ENCODE peak calls at places on chromosome 21, in seven cellular contexts. W is endodermal cell; U is esophagus squamous epithelium; M is PC-3; Y is A549; B is CD4-positive, alpha-beta memory T cell; L is H1. P is an unnamed sample.
A peak's percentile ranks its signal among the peaks of the same experiment; 100 is the strongest.

GRCh38 chr21:15682182-15682895 is 47.4 kb upstream of the USP25 start:
- DNase-seq in W (no peak), U (no peak), M (peak; percentile 80), Y (peak; percentile 20), B (peak; percentile 8), L (no peak), P (no peak)

GRCh38 chr21:38327984-38328383 is 71.2 kb downstream of the KCNJ15 start:
- DNase-seq in W (no peak), U (no peak), M (no peak), Y (no peak), B (no peak), L (no peak), P (no peak)

GRCh38 chr21:26388731-26389231 is 184.3 kb downstream of the CYYR1 start:
- DNase-seq in W (no peak), U (no peak), M (peak; percentile 89), Y (peak; percentile 41), B (no peak), L (no peak), P (no peak)

GRCh38 chr21:44000360-44000759 is 11.7 kb upstream of the TRAPPC10 start:
- DNase-seq in W (no peak), U (no peak), M (no peak), Y (no peak), B (no peak), L (no peak), P (no peak)

GRCh38 chr21:43611598-43612369 is 47.5 kb downstream of the HSF2BP start:
- DNase-seq in W (peak; percentile 88), U (no peak), M (peak; percentile 77), Y (peak; percentile 83), B (no peak), L (peak; percentile 19), P (peak; percentile 54)

GRCh38 chr21:36171741-36172331 is 15.2 kb downstream of the DOP1B start:
- DNase-seq in W (no peak), U (no peak), M (no peak), Y (no peak), B (no peak), L (no peak), P (no peak)

GRCh38 chr21:27423906-27424595 is 457.2 kb upstream of the ADAMTS5 start:
- DNase-seq in W (peak; percentile 51), U (no peak), M (no peak), Y (no peak), B (no peak), L (peak; percentile 73), P (no peak)

GRCh38 chr21:14956826-14957225 is 108.0 kb downstream of the NRIP1 start:
- DNase-seq in W (no peak), U (no peak), M (peak; percentile 87), Y (no peak), B (no peak), L (no peak), P (no peak)

GRCh38 chr21:15028186-15028585 is 36.6 kb downstream of the NRIP1 start:
- DNase-seq in W (no peak), U (no peak), M (no peak), Y (no peak), B (no peak), L (no peak), P (no peak)

GRCh38 chr21:42592156-42592820 is 61.1 kb upstream of the PDE9A start:
- DNase-seq in W (peak; percentile 43), U (no peak), M (no peak), Y (no peak), B (no peak), L (no peak), P (no peak)

GRCh38 chr21:42594616-42595280 is 58.7 kb upstream of the PDE9A start:
- DNase-seq in W (no peak), U (no peak), M (no peak), Y (no peak), B (no peak), L (no peak), P (no peak)

GRCh38 chr21:42591170-42591869 is 62.1 kb upstream of the PDE9A start:
- DNase-seq in W (peak; percentile 22), U (no peak), M (no peak), Y (no peak), B (no peak), L (no peak), P (no peak)

GRCh38 chr21:42593815-42594157 is 59.6 kb upstream of the PDE9A start:
- DNase-seq in W (no peak), U (no peak), M (no peak), Y (no peak), B (no peak), L (no peak), P (no peak)

DNA sequence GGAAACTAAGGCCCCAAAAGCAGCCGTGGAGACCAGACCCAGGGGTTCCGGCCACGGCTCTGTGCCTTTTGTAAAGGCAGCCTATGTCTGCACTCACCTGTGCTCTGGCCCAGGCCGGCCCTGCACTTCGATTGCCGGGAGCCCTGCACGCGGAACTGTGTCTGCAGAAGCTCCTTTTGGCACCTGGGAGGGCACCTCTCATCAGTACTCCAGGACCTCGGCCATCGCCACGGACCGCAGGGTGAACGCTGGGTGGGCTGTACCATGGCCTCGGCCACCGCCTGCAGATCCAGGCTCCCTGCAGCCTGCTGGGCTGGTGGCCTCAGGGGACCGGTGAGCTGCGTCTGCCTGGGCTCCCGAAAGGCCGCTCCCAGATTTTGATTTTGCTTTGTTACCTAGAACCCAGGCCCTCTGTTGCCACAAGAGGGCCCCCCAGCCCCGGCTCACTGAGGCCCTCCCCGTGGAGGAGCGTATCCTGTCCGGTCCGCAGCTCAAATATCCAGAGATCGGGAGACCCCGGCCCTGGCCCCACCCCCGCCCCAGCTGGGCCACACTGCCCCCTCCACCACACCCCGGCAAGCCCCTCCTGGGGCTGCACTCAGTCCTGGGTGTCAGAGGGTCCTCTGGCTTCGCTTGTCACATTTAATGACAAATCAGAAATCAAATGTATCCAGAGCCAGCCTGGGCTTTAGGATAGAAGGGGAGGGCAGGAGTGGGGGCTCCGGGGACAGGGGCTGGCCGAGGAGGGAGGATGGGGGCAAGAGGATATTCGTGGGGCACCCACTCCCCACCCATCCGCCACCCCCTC is 60.2 kb upstream of the PDE9A start:
- DNase-seq in W (peak; percentile 94), U (no peak), M (peak; percentile 77), Y (peak; percentile 42), B (peak; percentile 66), L (peak; percentile 34), P (peak; percentile 61)
- H3K4me3 ChIP-seq in W (no peak overlapping the region), U (peak overlapping the region; percentile 47), M (peak overlapping the region; percentile 51), Y (no peak overlapping the region), B (no peak overlapping the region), L (no peak overlapping the region), P (no peak overlapping the region)

GRCh38 chr21:32132409-32132808 is 146.4 kb downstream of the MIS18A start:
- DNase-seq in W (no peak), U (no peak), M (no peak), Y (no peak), B (no peak), L (no peak), P (no peak)

GRCh38 chr21:32131164-32131563 is 147.7 kb downstream of the MIS18A start:
- DNase-seq in W (no peak), U (no peak), M (no peak), Y (no peak), B (no peak), L (no peak), P (no peak)

GRCh38 chr21:32130031-32130891 is 148.6 kb downstream of the MIS18A start:
- DNase-seq in W (peak; percentile 5), U (no peak), M (no peak), Y (no peak), B (no peak), L (no peak), P (no peak)

GRCh38 chr21:32132911-32133310 is 145.9 kb downstream of the MIS18A start:
- DNase-seq in W (no peak), U (no peak), M (no peak), Y (no peak), B (no peak), L (no peak), P (no peak)

DNA sequence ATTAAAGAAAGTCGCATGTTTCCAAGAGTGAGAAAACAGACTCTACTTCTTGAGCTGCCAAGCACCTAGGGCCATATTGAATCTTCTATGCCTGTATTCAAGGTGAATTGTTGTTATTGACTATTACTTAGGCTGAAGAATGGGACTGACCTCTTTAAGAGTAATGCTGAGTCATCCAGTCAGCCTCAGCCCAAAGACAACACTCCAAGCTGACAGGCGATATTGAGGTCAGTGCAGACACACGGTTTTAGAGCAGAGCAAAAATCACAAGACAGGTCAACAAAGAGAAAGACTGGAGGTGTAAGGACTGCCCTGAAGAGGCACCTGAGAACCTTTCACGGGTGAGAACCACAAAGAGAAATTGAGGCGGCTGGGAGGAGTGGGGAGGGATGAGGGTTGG is 146.9 kb downstream of the MIS18A start:
- DNase-seq in W (no peak), U (no peak), M (peak; percentile 34), Y (peak; percentile 47), B (no peak), L (no peak), P (no peak)
- H3K27ac ChIP-seq in W (no peak overlapping the region), U (no peak overlapping the region), M (no peak overlapping the region), Y (peak overlapping the region; percentile 58), B (no peak overlapping the region), L (no peak overlapping the region), P (no peak overlapping the region)

DNA sequence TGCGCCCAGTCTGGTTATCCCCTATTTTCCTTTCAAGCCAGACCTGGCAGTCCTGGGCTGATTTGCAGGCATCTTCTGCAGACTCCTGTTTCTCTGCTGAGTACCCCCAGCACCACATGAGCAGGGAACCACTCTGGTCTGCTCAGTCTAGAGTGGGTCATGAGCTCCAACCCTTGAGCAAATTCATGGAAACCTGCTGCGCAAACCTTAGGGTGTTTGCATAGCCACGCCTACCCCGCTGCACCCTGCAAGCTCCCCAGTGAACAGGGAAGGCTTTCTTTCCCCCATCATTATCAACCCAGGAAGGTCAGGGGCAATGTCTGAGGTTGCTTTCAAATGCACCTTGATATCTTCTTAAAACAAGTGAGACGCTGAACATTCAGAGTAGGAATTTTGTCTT is 11.0 kb upstream of the KCNE1 start:
- DNase-seq in W (no peak), U (no peak), M (no peak), Y (no peak), B (no peak), L (no peak), P (no peak)
- H3K4me1 ChIP-seq in W (peaks cover 15% of the 10 kb centered on the region), U (peaks cover 68% of the 10 kb centered on the region), M (peaks cover 24% of the 10 kb centered on the region), Y (peaks cover 42% of the 10 kb centered on the region), B (peaks cover 12% of the 10 kb centered on the region), L (peaks cover 8% of the 10 kb centered on the region), P (peaks cover 18% of the 10 kb centered on the region)

GRCh38 chr21:35026617-35027557 is 22.2 kb downstream of the RUNX1 start:
- DNase-seq in W (peak; percentile 74), U (no peak), M (no peak), Y (peak; percentile 31), B (peak; percentile 91), L (no peak), P (peak; percentile 67)

GRCh38 chr21:35025206-35026152 is 23.6 kb downstream of the RUNX1 start:
- DNase-seq in W (peak; percentile 16), U (no peak), M (no peak), Y (no peak), B (no peak), L (no peak), P (no peak)

GRCh38 chr21:35024475-35024874 is 24.6 kb downstream of the RUNX1 start:
- DNase-seq in W (no peak), U (no peak), M (no peak), Y (no peak), B (no peak), L (no peak), P (no peak)

GRCh38 chr21:35027558-35028450 is 21.3 kb downstream of the RUNX1 start:
- DNase-seq in W (no peak), U (no peak), M (no peak), Y (no peak), B (peak; percentile 53), L (no peak), P (no peak)

DNA sequence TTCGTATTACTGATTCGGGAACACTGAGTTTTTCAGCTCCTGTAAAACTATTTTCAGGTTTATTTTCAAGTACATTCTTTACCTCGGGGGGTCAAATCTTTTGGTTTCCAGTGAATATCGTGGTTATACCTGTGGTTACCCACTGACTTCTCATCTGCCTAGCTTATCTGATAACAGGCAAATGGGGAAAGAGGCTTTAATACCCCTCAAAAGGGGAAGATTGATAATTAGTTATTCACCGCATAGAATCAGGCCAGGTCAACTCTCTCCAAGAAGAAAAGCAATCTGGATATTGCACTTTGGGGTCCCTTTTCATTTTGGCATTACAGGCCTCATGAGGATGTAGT is 23.0 kb downstream of the RUNX1 start:
- DNase-seq in W (peak; percentile 10), U (no peak), M (no peak), Y (no peak), B (no peak), L (no peak), P (no peak)
- H3K4me3 ChIP-seq in W (no peak overlapping the region), U (no peak overlapping the region), M (no peak overlapping the region), Y (no peak overlapping the region), B (peak overlapping the region; percentile 36), L (peak overlapping the region; percentile 23), P (no peak overlapping the region)

P was measured in lung.